ENCODE peak calls at places on chromosomes 4 and X, in four cellular contexts. One of them, this sample, is unnamed.

GRCh38 chr4:106628616-106629606 is 260.3 kb upstream of the GIMD1 start:
- DNase-seq in SK-N-SH: no peak
- DNase-seq in H1: no peak
- DNase-seq in GM12878: no peak
- DNase-seq in this sample: no peak

GRCh38 chrX:38612281-38612680 is 50.9 kb downstream of the TSPAN7 start:
- DNase-seq in SK-N-SH: no peak
- DNase-seq in H1: no peak
- DNase-seq in GM12878: no peak
- DNase-seq in this sample: no peak

GRCh38 chrX:43940811-43941210 is 32.4 kb downstream of the NDP start:
- DNase-seq in SK-N-SH: no peak
- DNase-seq in H1: no peak
- DNase-seq in GM12878: no peak
- DNase-seq in this sample: no peak

GRCh38 chr4:64713256-64713840 is 304.1 kb upstream of the TECRL start:
- DNase-seq in SK-N-SH: peak; percentile 9
- DNase-seq in H1: no peak
- DNase-seq in GM12878: no peak
- DNase-seq in this sample: peak; percentile 38

GRCh38 chrX:24396236-24396929 is 35.9 kb downstream of the SUPT20HL1 start:
- DNase-seq in SK-N-SH: no peak
- DNase-seq in H1: no peak
- DNase-seq in GM12878: no peak
- DNase-seq in this sample: no peak

GRCh38 chrX:106752101-106752678 is 25.7 kb downstream of the RNF128 start:
- DNase-seq in SK-N-SH: no peak
- DNase-seq in H1: no peak
- DNase-seq in GM12878: no peak
- DNase-seq in this sample: no peak

GRCh38 chrX:19799319-19800182 is 87.8 kb downstream of the SH3KBP1 start:
- DNase-seq in SK-N-SH: no peak
- DNase-seq in H1: no peak
- DNase-seq in GM12878: no peak
- DNase-seq in this sample: no peak

GRCh38 chr4:176404591-176404990 is 84.8 kb downstream of the SPCS3 start:
- DNase-seq in SK-N-SH: no peak
- DNase-seq in H1: no peak
- DNase-seq in GM12878: no peak
- DNase-seq in this sample: no peak

GRCh38 chr4:101242441-101242840 is 104.9 kb downstream of the PPP3CA start:
- DNase-seq in SK-N-SH: no peak
- DNase-seq in H1: no peak
- DNase-seq in GM12878: no peak
- DNase-seq in this sample: no peak

GRCh38 chr4:41751325-41752061 is 3.0 kb upstream of the PHOX2B start:
- DNase-seq in SK-N-SH: peak; percentile 78
- DNase-seq in H1: no peak
- DNase-seq in GM12878: no peak
- DNase-seq in this sample: no peak

GRCh38 chrX:7120578-7121219 is 26.8 kb upstream of the STS start:
- DNase-seq in SK-N-SH: no peak
- DNase-seq in H1: no peak
- DNase-seq in GM12878: no peak
- DNase-seq in this sample: peak; percentile 69

GRCh38 chr4:124940387-124940786 is 227.9 kb upstream of the ANKRD50 start:
- DNase-seq in SK-N-SH: no peak
- DNase-seq in H1: no peak
- DNase-seq in GM12878: no peak
- DNase-seq in this sample: no peak

GRCh38 chr4:72449705-72450104 is 119.3 kb downstream of the ADAMTS3 start:
- DNase-seq in SK-N-SH: no peak
- DNase-seq in H1: no peak
- DNase-seq in GM12878: no peak
- DNase-seq in this sample: no peak

GRCh38 chr4:173248690-173249089 is 80.1 kb downstream of the GALNT7 start:
- DNase-seq in SK-N-SH: no peak
- DNase-seq in H1: no peak
- DNase-seq in GM12878: no peak
- DNase-seq in this sample: no peak

GRCh38 chr4:20618010-20618409 is 82.2 kb upstream of the PACRGL start:
- DNase-seq in SK-N-SH: no peak
- DNase-seq in H1: no peak
- DNase-seq in GM12878: no peak
- DNase-seq in this sample: no peak

GRCh38 chrX:44431206-44431605 is 87.7 kb upstream of the EFHC2 start:
- DNase-seq in SK-N-SH: no peak
- DNase-seq in H1: no peak
- DNase-seq in GM12878: no peak
- DNase-seq in this sample: peak; percentile 6

GRCh38 chr4:128879971-128880370 is 70.5 kb downstream of the JADE1 start:
- DNase-seq in SK-N-SH: no peak
- DNase-seq in H1: no peak
- DNase-seq in GM12878: no peak
- DNase-seq in this sample: no peak

GRCh38 chr4:87502580-87503238 is 26.5 kb downstream of the SPARCL1 start:
- DNase-seq in SK-N-SH: no peak
- DNase-seq in H1: no peak
- DNase-seq in GM12878: no peak
- DNase-seq in this sample: no peak

GRCh38 chr4:189198624-189199023 is 742.0 kb upstream of the FRG1 start:
- DNase-seq in SK-N-SH: no peak
- DNase-seq in H1: no peak
- DNase-seq in GM12878: no peak
- DNase-seq in this sample: no peak

GRCh38 chr4:80711956-80712355 is 318.6 kb upstream of the BMP3 start:
- DNase-seq in SK-N-SH: no peak
- DNase-seq in H1: no peak
- DNase-seq in GM12878: no peak
- DNase-seq in this sample: no peak

GRCh38 chr4:104494822-104495559 is at the start of gene CXXC4:
- DNase-seq in SK-N-SH: peak; percentile 77
- DNase-seq in H1: peak; percentile 47
- DNase-seq in GM12878: no peak
- DNase-seq in this sample: peak; percentile 10

GRCh38 chr4:118760092-118760491 is 74.9 kb downstream of the METTL14 start:
- DNase-seq in SK-N-SH: no peak
- DNase-seq in H1: no peak
- DNase-seq in GM12878: no peak
- DNase-seq in this sample: no peak

DNA sequence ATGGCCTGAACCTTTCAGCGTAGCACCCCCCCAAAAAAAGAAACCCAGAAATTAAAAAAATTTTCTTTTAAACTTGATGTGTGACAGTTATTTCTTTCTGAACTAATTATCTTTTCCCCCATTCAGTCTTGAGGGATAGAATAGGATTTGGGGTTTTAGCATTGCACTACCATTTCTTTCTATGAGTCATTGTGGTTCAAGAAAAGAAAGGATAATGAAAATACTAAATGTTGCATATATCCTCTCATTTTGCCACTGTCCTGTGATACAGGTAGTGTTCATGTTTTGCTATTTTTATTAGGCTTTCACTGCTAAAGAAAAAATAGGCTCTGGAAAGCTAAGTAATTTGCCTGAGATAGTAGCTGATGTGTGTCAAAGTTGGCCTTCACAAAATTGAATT is 39.4 kb upstream of the DCK start:
- DNase-seq in SK-N-SH: no peak
- DNase-seq in H1: no peak
- DNase-seq in GM12878: no peak
- DNase-seq in this sample: no peak
- TF ChIP-seq TCF12 in SK-N-SH: no peak
- TF ChIP-seq TCF12 in H1: no peak
- TF ChIP-seq TCF12 in GM12878: no peak
- TF ChIP-seq TCF12 in this sample: no peak

DNA sequence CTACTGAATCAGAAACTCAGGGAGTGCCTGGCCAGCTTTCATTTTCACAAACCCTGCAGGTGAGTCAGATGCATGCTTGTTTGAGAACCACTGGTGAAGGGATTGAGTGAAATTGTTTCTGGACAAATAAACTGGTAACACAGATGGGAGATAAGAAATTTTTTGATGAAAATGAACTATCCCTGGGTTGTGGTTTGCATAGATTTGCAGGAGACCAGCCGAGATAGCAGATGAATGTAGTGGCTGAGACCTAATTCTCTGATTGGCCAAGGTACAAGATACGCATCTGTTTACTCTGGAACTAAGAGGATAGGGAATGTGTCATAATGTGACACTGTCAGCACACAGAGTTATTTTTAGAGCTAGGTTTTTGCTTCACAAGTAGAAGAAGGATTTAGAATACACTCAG is 117.8 kb upstream of the NOCT start:
- DNase-seq in SK-N-SH: peak; percentile 41
- DNase-seq in H1: no peak
- DNase-seq in GM12878: no peak
- DNase-seq in this sample: peak; percentile 7
- TF ChIP-seq TCF12 in SK-N-SH: peak; percentile 85
- TF ChIP-seq TCF12 in H1: no peak
- TF ChIP-seq TCF12 in GM12878: no peak
- TF ChIP-seq TCF12 in this sample: no peak

DNA sequence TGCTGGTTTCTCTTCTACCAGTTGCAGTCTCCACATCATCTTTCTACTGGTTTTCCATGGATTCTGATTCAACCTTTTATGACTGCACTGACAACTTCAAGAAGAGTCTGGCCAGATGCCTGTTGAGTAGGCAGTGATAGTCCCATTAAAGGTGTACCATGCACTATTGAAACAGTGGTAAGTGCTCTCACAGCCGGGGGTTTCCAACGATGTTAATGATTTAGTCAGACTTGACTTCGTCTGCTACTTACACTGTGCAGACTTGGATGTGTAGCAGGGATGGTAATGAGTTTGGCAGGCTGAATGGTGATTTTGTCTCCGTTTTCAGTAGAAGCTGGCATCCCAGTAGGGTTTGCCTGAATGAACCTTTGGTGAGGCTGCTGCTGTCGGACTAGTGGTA is 52.1 kb upstream of the TMSB15B start:
- DNase-seq in SK-N-SH: no peak
- DNase-seq in H1: no peak
- DNase-seq in GM12878: no peak
- DNase-seq in this sample: no peak
- TF ChIP-seq TCF12 in SK-N-SH: no peak
- TF ChIP-seq TCF12 in H1: no peak
- TF ChIP-seq TCF12 in GM12878: no peak
- TF ChIP-seq TCF12 in this sample: no peak

GRCh38 chr4:91488946-91489345 is 814.8 kb upstream of the GRID2 start:
- DNase-seq in SK-N-SH: no peak
- DNase-seq in H1: no peak
- DNase-seq in GM12878: no peak
- DNase-seq in this sample: no peak
- TF ChIP-seq TCF12 in SK-N-SH: no peak
- TF ChIP-seq TCF12 in H1: no peak
- TF ChIP-seq TCF12 in GM12878: no peak
- TF ChIP-seq TCF12 in this sample: no peak

GRCh38 chr4:30283336-30283735 is 436.8 kb upstream of the PCDH7 start:
- DNase-seq in SK-N-SH: no peak
- DNase-seq in H1: no peak
- DNase-seq in GM12878: no peak
- DNase-seq in this sample: no peak
- TF ChIP-seq TCF12 in SK-N-SH: no peak
- TF ChIP-seq TCF12 in H1: no peak
- TF ChIP-seq TCF12 in GM12878: no peak
- TF ChIP-seq TCF12 in this sample: no peak

GRCh38 chrX:21639775-21640174 is 18.4 kb downstream of the KLHL34 start:
- DNase-seq in SK-N-SH: no peak
- DNase-seq in H1: no peak
- DNase-seq in GM12878: no peak
- DNase-seq in this sample: no peak

DNA sequence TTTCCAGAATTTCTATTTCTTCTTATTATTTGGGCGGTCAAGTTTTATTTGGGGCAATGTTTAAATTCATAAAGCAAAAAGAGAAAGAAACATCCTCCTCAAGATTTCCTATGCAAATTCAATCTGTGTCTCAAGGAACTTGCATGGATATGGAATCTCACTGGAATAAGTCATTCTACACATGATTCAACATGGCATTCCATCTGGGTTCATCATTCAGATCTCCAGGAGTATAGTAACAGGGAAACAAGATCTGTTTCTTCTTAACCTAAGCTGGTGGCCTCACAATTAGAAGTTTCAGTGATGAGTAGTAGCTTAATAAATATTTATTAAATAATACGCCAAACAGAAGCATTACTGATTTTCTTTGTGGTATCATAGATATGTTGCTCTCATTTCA is 19.8 kb downstream of the KLHL34 start:
- DNase-seq in SK-N-SH: no peak
- DNase-seq in H1: no peak
- DNase-seq in GM12878: no peak
- DNase-seq in this sample: no peak
- TF ChIP-seq TCF12 in SK-N-SH: no peak
- TF ChIP-seq TCF12 in H1: no peak
- TF ChIP-seq TCF12 in GM12878: no peak
- TF ChIP-seq TCF12 in this sample: no peak

DNA sequence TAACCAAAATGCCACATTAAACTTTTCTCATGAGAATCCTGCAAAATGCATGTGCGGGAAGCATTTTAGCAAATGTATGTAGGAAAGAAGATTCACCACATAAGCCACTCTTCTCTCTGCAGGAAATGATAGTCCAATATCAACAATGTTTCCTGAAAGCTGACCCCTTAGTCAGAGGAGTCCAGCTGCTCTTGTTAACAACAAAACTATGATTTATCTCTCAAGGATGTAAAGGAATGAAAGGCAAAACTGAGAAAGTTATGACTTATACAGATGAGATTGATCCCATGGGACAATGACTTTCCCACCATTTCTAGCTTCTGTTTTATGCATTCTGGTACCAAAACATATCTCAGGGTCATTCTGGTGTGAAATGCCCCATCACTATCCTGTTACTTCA is 125.0 kb upstream of the EDNRA start:
- DNase-seq in SK-N-SH: no peak
- DNase-seq in H1: no peak
- DNase-seq in GM12878: no peak
- DNase-seq in this sample: no peak
- TF ChIP-seq TCF12 in SK-N-SH: peak; percentile 78
- TF ChIP-seq TCF12 in H1: no peak
- TF ChIP-seq TCF12 in GM12878: no peak
- TF ChIP-seq TCF12 in this sample: no peak